ENCODE peak calls at places on chromosomes 4 and X, in six cellular contexts. U, N, R, L, K and E are unnamed samples.

GRCh38 chrX:47358387-47359065 is 11.9 kb upstream of the ZNF157 start:
- DNase-seq in U (no peak), N (no peak), R (no peak), L (no peak), K (no peak), E (no peak)

GRCh38 chr4:147741190-147741788 is 9.4 kb downstream of the ARHGAP10 start:
- DNase-seq in U (peak; percentile 42), N (no peak), R (no peak), L (no peak), K (no peak), E (no peak)

GRCh38 chr4:82480786-82481317 is 50.5 kb downstream of the ENOPH1 start:
- DNase-seq in U (no peak), N (no peak), R (no peak), L (no peak), K (no peak), E (no peak)

GRCh38 chrX:42189601-42190000 is 266.2 kb upstream of the CASK start:
- DNase-seq in U (no peak), N (no peak), R (no peak), L (no peak), K (no peak), E (no peak)

GRCh38 chr4:115514675-115515074 is 401.3 kb upstream of the NDST4 start:
- DNase-seq in U (no peak), N (no peak), R (no peak), L (no peak), K (no peak), E (no peak)

GRCh38 chrX:64580605-64581004 is 185.4 kb upstream of the MTMR8 start:
- DNase-seq in U (no peak), N (no peak), R (no peak), L (no peak), K (no peak), E (no peak)

GRCh38 chr4:73734405-73735070 is 5.8 kb upstream of the CXCL8 start:
- DNase-seq in U (peak; percentile 50), N (no peak), R (no peak), L (no peak), K (no peak), E (no peak)

GRCh38 chrX:12329476-12329875 is 191.2 kb downstream of the FRMPD4 start:
- DNase-seq in U (no peak), N (no peak), R (no peak), L (no peak), K (no peak), E (no peak)

GRCh38 chr4:169340834-169341233 is 70.1 kb upstream of the SH3RF1 start:
- DNase-seq in U (no peak), N (no peak), R (no peak), L (no peak), K (no peak), E (no peak)

GRCh38 chrX:139828037-139828436 is 104.8 kb downstream of the ATP11C start:
- DNase-seq in U (peak; percentile 6), N (no peak), R (no peak), L (no peak), K (no peak), E (no peak)

GRCh38 chr4:121122661-121123060 is 41.5 kb downstream of the TNIP3 start:
- DNase-seq in U (no peak), N (no peak), R (no peak), L (no peak), K (no peak), E (no peak)

GRCh38 chr4:87882321-87882720 is 49.6 kb downstream of the MEPE start:
- DNase-seq in U (peak; percentile 22), N (no peak), R (no peak), L (no peak), K (no peak), E (no peak)

GRCh38 chr4:115883251-115883650 is 769.8 kb upstream of the NDST4 start:
- DNase-seq in U (no peak), N (no peak), R (no peak), L (no peak), K (no peak), E (no peak)

GRCh38 chrX:71622347-71623104 is 4.2 kb upstream of the CXCR3 start:
- DNase-seq in U (peak; percentile 78), N (no peak), R (peak; percentile 32), L (no peak), K (peak; percentile 4), E (peak; percentile 6)

GRCh38 chrX:47191331-47191730 is 2.3 kb upstream of the UBA1 start:
- DNase-seq in U (peak; percentile 59), N (peak; percentile 46), R (no peak), L (peak; percentile 63), K (peak; percentile 17), E (no peak)

GRCh38 chr4:101081166-101081565 is 266.2 kb downstream of the PPP3CA start:
- DNase-seq in U (no peak), N (no peak), R (no peak), L (no peak), K (no peak), E (no peak)

GRCh38 chr4:41209187-41209586 is 5.2 kb downstream of the APBB2 start:
- DNase-seq in U (no peak), N (no peak), R (no peak), L (no peak), K (no peak), E (no peak)

GRCh38 chrX:12890467-12890866 is 16.0 kb upstream of the TLR8 start:
- DNase-seq in U (no peak), N (no peak), R (no peak), L (no peak), K (no peak), E (no peak)

GRCh38 chr4:63919636-63920365 is 489.4 kb downstream of the TECRL start:
- DNase-seq in U (no peak), N (no peak), R (no peak), L (no peak), K (no peak), E (no peak)

GRCh38 chr4:3193531-3194203 is 55.3 kb upstream of the MSANTD1 start:
- DNase-seq in U (peak; percentile 32), N (peak; percentile 2), R (no peak), L (no peak), K (no peak), E (no peak)

GRCh38 chr4:128191115-128191897 is 96.3 kb downstream of the PGRMC2 start:
- DNase-seq in U (peak; percentile 77), N (peak; percentile 59), R (peak; percentile 45), L (peak; percentile 57), K (peak; percentile 49), E (peak; percentile 62)

GRCh38 chr4:86834901-86835300 is 14.3 kb downstream of the SLC10A6 start:
- DNase-seq in U (peak; percentile 33), N (no peak), R (peak; percentile 38), L (no peak), K (no peak), E (no peak)

GRCh38 chr4:74653331-74654229 is 140.7 kb downstream of the BTC start:
- DNase-seq in U (no peak), N (no peak), R (no peak), L (no peak), K (no peak), E (no peak)

GRCh38 chr4:115851918-115852766 is 738.7 kb upstream of the NDST4 start:
- DNase-seq in U (peak; percentile 56), N (peak; percentile 71), R (peak; percentile 33), L (peak; percentile 9), K (peak; percentile 57), E (peak; percentile 36)

GRCh38 chr4:43855283-43855682 is 593.3 kb downstream of the KCTD8 start:
- DNase-seq in U (no peak), N (no peak), R (no peak), L (no peak), K (no peak), E (no peak)

GRCh38 chrX:139738581-139738980 is 30.6 kb upstream of the MCF2 start:
- DNase-seq in U (peak; percentile 18), N (no peak), R (peak; percentile 81), L (no peak), K (no peak), E (no peak)

GRCh38 chr4:14916554-14917304 is 85.6 kb upstream of the CPEB2 start:
- DNase-seq in U (peak; percentile 73), N (no peak), R (no peak), L (no peak), K (no peak), E (peak; percentile 25)

GRCh38 chrX:122272011-122272410 is 912.1 kb upstream of the GRIA3 start:
- DNase-seq in U (no peak), N (no peak), R (no peak), L (no peak), K (no peak), E (no peak)

GRCh38 chrX:136028383-136028984 is 43.2 kb downstream of the SLC9A6 start:
- DNase-seq in U (peak; percentile 65), N (peak; percentile 20), R (peak; percentile 1), L (peak; percentile 26), K (no peak), E (peak; percentile 60)

GRCh38 chr4:41750624-41751324 is 2.2 kb upstream of the PHOX2B start:
- DNase-seq in U (no peak), N (no peak), R (no peak), L (no peak), K (peak; percentile 14), E (no peak)

GRCh38 chr4:145732416-145732815 is 52.5 kb downstream of the C4orf51 start:
- DNase-seq in U (peak; percentile 30), N (no peak), R (no peak), L (no peak), K (no peak), E (no peak)

GRCh38 chr4:138832563-138832962 is 183.0 kb upstream of the NOCT start:
- DNase-seq in U (no peak), N (no peak), R (no peak), L (no peak), K (no peak), E (no peak)

GRCh38 chr4:139054791-139055376 is 39.3 kb downstream of the NOCT start:
- DNase-seq in U (peak; percentile 30), N (no peak), R (no peak), L (no peak), K (no peak), E (no peak)